ENCODE peak calls at places on chromosomes 2 and 18, in ten cellular contexts. J is epithelial cell of esophagus, I is body of pancreas, Z is MM.1S, T is NB4, A is H7, Y is psoas muscle, M is IMR-90, O is SJCRH30, L is GM12865. P is an unnamed sample.

GRCh38 chr2:121197369-121198091 is 87.5 kb downstream of the TFCP2L1 start:
- DNase-seq in A (no peak), I (peak; percentile 26), L (no peak), M (peak; percentile 35), Y (peak; percentile 82), Z (no peak), T (peak; percentile 75), J (peak; percentile 93), O (no peak), P (peak; percentile 46)

GRCh38 chr2:233165895-233166661 is 85.4 kb upstream of the ATG16L1 start:
- DNase-seq in L (no peak), A (no peak), T (peak; percentile 100), J (peak; percentile 31), O (no peak), Z (no peak), I (no peak), Y (peak; percentile 55), M (no peak), P (peak; percentile 71)

GRCh38 chr2:139045524-139045923 is 265.3 kb upstream of the NXPH2 start:
- DNase-seq in L (no peak), A (no peak), M (no peak), Y (no peak), Z (no peak), I (no peak), T (no peak), O (no peak), J (no peak), P (no peak)

GRCh38 chr2:85797959-85798358 is 44.2 kb downstream of the ATOH8 start:
- DNase-seq in Y (no peak), I (peak; percentile 11), J (peak; percentile 10), Z (no peak), T (peak; percentile 58), M (peak; percentile 49), L (no peak), A (peak; percentile 87), O (peak; percentile 65), P (peak; percentile 76)

GRCh38 chr2:152186257-152186656 is 10.7 kb upstream of the STAM2 start:
- DNase-seq in Y (no peak), L (no peak), A (no peak), M (peak; percentile 16), Z (no peak), J (no peak), T (no peak), O (no peak), I (no peak), P (peak; percentile 82)

GRCh38 chr18:79386547-79386946 is 9.2 kb upstream of the NFATC1 start:
- DNase-seq in T (no peak), Y (no peak), J (no peak), M (no peak), A (no peak), L (no peak), O (no peak), Z (no peak), I (no peak), P (no peak)

GRCh38 chr2:121052507-121052906 is 232.5 kb downstream of the TFCP2L1 start:
- DNase-seq in I (no peak), J (no peak), A (no peak), L (no peak), M (no peak), Y (no peak), O (no peak), Z (no peak), T (no peak), P (no peak)

GRCh38 chr2:56132138-56132537 is 51.7 kb upstream of the CCDC85A start:
- DNase-seq in A (no peak), Z (peak; percentile 56), T (peak; percentile 49), O (no peak), I (no peak), L (peak; percentile 31), J (peak; percentile 52), M (peak; percentile 47), Y (no peak), P (peak; percentile 55)

GRCh38 chr2:229714736-229715541 is 584 bp upstream of the DNER start:
- DNase-seq in L (peak; percentile 44), T (peak; percentile 35), O (peak; percentile 64), A (peak; percentile 88), Z (peak; percentile 58), J (peak; percentile 71), Y (peak; percentile 53), I (peak; percentile 63), M (peak; percentile 55), P (peak; percentile 72)

DNA sequence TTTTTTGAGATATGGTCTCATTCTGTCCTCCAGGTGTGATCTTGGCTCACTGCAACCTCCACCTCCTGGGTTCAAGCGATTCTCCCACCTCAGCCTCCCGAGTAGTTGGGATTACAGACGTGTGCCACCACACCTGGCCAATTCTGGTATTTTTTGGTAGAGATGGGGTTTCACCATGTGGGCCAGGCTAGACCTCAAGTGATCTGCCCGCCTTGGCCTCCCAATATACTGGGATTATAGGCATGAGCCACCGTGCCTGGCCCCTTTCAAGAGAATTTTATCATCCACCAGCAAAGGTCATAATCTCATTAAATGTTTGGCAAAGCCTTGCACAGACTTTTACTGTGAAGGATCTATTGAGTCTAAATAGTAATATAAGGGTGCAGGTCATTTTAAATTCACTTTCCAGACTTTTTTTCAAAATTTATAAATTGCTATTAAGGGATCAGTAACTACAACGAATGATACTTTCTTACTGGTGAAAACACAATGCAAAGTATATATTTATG is 2.5 kb downstream of the HADHA start:
- DNase-seq in M (no peak), I (no peak), O (no peak), J (no peak), A (no peak), T (peak; percentile 15), Z (no peak), Y (no peak), L (no peak), P (no peak)
- H3K4me3 ChIP-seq in M (no peak overlapping the region), I (no peak overlapping the region), O (no peak overlapping the region), J (no peak overlapping the region), A (no peak overlapping the region), T (peak overlapping the region; percentile 84), Z (peak overlapping the region; percentile 95), Y (peak overlapping the region; percentile 79), L (peak overlapping the region; percentile 95), P (peak overlapping the region; percentile 100)

GRCh38 chr18:23115683-23116096 is 19.6 kb upstream of the CABLES1 start:
- DNase-seq in I (no peak), J (peak; percentile 94), M (peak; percentile 100), Z (no peak), T (no peak), Y (no peak), L (no peak), A (no peak), O (no peak), P (peak; percentile 96)

GRCh38 chr18:23113576-23113975 is 21.7 kb upstream of the CABLES1 start:
- DNase-seq in J (peak; percentile 36), T (no peak), M (no peak), L (no peak), I (no peak), Z (no peak), Y (no peak), A (no peak), O (no peak), P (no peak)

GRCh38 chr18:23108496-23108895 is 26.8 kb upstream of the CABLES1 start:
- DNase-seq in Y (no peak), J (no peak), A (no peak), I (no peak), Z (no peak), O (no peak), L (no peak), T (no peak), M (no peak), P (no peak)

GRCh38 chr18:23114911-23115310 is 20.4 kb upstream of the CABLES1 start:
- DNase-seq in Z (no peak), T (no peak), M (peak; percentile 70), J (no peak), O (no peak), Y (no peak), A (no peak), I (no peak), L (no peak), P (peak; percentile 72)

DNA sequence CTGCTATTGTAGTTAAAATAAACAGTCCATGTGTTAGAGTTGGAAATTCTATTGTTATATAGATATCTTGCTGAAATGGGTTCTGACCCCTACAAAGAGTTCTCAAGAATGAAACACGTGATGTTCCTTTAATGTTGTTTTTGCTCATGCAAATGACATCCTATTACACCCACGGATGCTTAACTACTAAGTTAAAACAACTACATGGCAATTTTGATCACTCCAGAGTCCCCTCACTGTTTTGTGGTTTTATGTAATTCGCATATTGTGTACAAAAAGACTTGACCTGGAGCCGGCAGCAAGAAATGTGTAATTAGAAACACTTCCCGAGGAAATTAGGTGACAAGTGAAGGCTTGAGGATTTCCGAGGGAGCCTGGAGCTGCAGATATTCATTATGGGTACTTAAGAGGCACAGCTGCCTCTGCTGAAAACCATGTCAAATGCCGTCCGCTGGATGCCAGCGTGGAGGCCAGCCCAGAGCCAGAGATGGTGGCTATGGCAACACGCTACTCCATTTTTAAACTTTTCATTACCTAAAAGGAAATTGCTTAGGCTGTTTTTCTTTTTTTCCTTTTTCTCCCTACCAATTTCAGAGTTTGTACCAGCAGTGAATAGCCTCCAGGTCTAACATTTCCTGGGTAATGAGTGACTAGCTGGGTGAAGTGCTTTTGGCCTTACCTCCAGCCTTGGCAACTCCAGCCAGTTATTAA is 21.0 kb upstream of the CABLES1 start:
- DNase-seq in J (no peak), M (peak; percentile 30), L (no peak), I (no peak), Y (no peak), Z (no peak), O (peak; percentile 62), A (no peak), T (no peak), P (peak; percentile 58)
- H3K4me3 ChIP-seq in J (no peak overlapping the region), M (no peak overlapping the region), L (no peak overlapping the region), I (no peak overlapping the region), Y (no peak overlapping the region), Z (no peak overlapping the region), O (peak overlapping the region; percentile 39), A (no peak overlapping the region), T (no peak overlapping the region), P (no peak overlapping the region)

DNA sequence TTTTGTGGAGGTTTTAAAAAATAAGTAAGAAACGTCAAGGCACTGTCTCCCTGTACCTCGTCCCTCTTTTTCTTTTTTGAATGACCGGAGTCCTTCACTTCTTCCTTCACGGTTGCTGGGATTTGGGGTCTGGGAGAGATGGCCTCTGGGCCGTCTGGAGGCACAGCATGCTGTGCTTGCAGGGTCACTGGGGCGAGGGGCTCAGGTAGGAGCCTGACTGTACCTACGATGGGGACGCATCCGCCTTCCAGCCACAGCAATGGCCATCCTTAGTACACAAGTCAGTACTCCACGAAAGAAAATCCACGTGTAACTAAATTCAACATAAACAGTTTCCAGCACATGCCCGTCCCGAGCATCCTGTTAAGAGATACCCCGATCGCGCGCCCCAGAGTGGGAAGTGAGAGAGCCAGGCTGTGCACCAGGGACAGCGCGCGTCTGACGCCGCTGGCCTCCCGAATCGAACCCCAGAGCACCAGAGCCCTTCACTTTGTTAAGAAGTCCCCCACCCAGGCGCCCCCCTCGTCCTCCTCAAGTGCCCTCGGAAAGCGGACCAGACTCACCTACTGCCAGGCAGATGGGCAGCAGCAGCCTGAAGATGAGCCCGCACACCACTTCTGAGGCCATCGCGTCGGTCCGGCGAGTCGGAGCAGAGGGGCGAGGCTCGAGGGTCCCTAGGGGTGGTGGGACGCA is 1.3 kb downstream of the PIEZO2 start:
- DNase-seq in M (no peak), Z (no peak), L (no peak), O (no peak), Y (peak; percentile 21), T (no peak), A (peak; percentile 72), I (no peak), J (no peak), P (peak; percentile 20)
- H3K4me3 ChIP-seq in M (peak overlapping the region; percentile 69), Z (no peak overlapping the region), L (peak overlapping the region; percentile 63), O (no peak overlapping the region), Y (peak overlapping the region; percentile 72), T (no peak overlapping the region), A (peak overlapping the region; percentile 58), I (no peak overlapping the region), J (no peak overlapping the region), P (peak overlapping the region; percentile 71)

GRCh38 chr2:227406177-227407031 is 18.7 kb upstream of the SCYGR1 start:
- DNase-seq in L (peak; percentile 56), I (peak; percentile 75), J (peak; percentile 96), Y (no peak), T (peak; percentile 46), O (peak; percentile 79), M (peak; percentile 99), A (peak; percentile 76), Z (peak; percentile 61), P (peak; percentile 98)
- H3K4me3 ChIP-seq in L (no peak overlapping the region), I (no peak overlapping the region), J (no peak overlapping the region), Y (no peak overlapping the region), T (no peak overlapping the region), O (peak overlapping the region; percentile 8), M (no peak overlapping the region), A (no peak overlapping the region), Z (no peak overlapping the region), P (no peak overlapping the region)